ENCODE peak calls at places on chromosome 9, in ten cellular contexts. One of them, this sample, is unnamed.

GRCh38 chr9:91422832-91423711 is 560 bp downstream of the NFIL3 start:
- DNase-seq in GM20000: peak
- DNase-seq in fibroblast of mammary gland: peak
- DNase-seq in endodermal cell: peak
- DNase-seq in adrenal gland: peak
- DNase-seq in heart right ventricle: peak
- DNase-seq in fibroblast of pulmonary artery: peak
- DNase-seq in HL-60: peak
- DNase-seq in foreskin keratinocyte: no peak
- DNase-seq in astrocyte of the spinal cord: peak
- DNase-seq in this sample: peak

GRCh38 chr9:113011911-113012381 is at the start of gene ZNF883:
- DNase-seq in adrenal gland: peak
- DNase-seq in heart right ventricle: peak
- DNase-seq in GM20000: no peak
- DNase-seq in fibroblast of pulmonary artery: peak
- DNase-seq in HL-60: peak
- DNase-seq in foreskin keratinocyte: peak
- DNase-seq in endodermal cell: peak
- DNase-seq in fibroblast of mammary gland: peak
- DNase-seq in astrocyte of the spinal cord: peak
- DNase-seq in this sample: peak

GRCh38 chr9:75147638-75148037 is 59.3 kb downstream of the OSTF1 start:
- DNase-seq in fibroblast of mammary gland: no peak
- DNase-seq in HL-60: peak
- DNase-seq in fibroblast of pulmonary artery: peak
- DNase-seq in foreskin keratinocyte: no peak
- DNase-seq in astrocyte of the spinal cord: peak
- DNase-seq in heart right ventricle: no peak
- DNase-seq in endodermal cell: no peak
- DNase-seq in GM20000: peak
- DNase-seq in adrenal gland: no peak
- DNase-seq in this sample: no peak

GRCh38 chr9:127283917-127284316 is 19.3 kb downstream of the GARNL3 start:
- DNase-seq in astrocyte of the spinal cord: peak
- DNase-seq in fibroblast of mammary gland: peak
- DNase-seq in fibroblast of pulmonary artery: peak
- DNase-seq in GM20000: no peak
- DNase-seq in heart right ventricle: no peak
- DNase-seq in adrenal gland: peak
- DNase-seq in endodermal cell: peak
- DNase-seq in HL-60: peak
- DNase-seq in foreskin keratinocyte: no peak
- DNase-seq in this sample: peak

GRCh38 chr9:113548221-113549041 is 84.9 kb downstream of the RGS3 start:
- DNase-seq in foreskin keratinocyte: no peak
- DNase-seq in GM20000: no peak
- DNase-seq in fibroblast of pulmonary artery: peak
- DNase-seq in endodermal cell: peak
- DNase-seq in fibroblast of mammary gland: no peak
- DNase-seq in heart right ventricle: peak
- DNase-seq in adrenal gland: peak
- DNase-seq in HL-60: peak
- DNase-seq in astrocyte of the spinal cord: peak
- DNase-seq in this sample: peak

GRCh38 chr9:135692410-135692809 is 6.9 kb downstream of the SOHLH1 start:
- DNase-seq in foreskin keratinocyte: no peak
- DNase-seq in HL-60: no peak
- DNase-seq in fibroblast of mammary gland: peak
- DNase-seq in fibroblast of pulmonary artery: no peak
- DNase-seq in GM20000: no peak
- DNase-seq in endodermal cell: no peak
- DNase-seq in heart right ventricle: no peak
- DNase-seq in astrocyte of the spinal cord: no peak
- DNase-seq in adrenal gland: no peak
- DNase-seq in this sample: peak

GRCh38 chr9:73780916-73781315 is 629.3 kb downstream of the ANXA1 start:
- DNase-seq in GM20000: no peak
- DNase-seq in HL-60: no peak
- DNase-seq in fibroblast of mammary gland: peak
- DNase-seq in foreskin keratinocyte: peak
- DNase-seq in endodermal cell: no peak
- DNase-seq in fibroblast of pulmonary artery: peak
- DNase-seq in astrocyte of the spinal cord: peak
- DNase-seq in heart right ventricle: no peak
- DNase-seq in adrenal gland: no peak
- DNase-seq in this sample: no peak

GRCh38 chr9:121498487-121499176 is 1.0 kb downstream of the GGTA1 start:
- DNase-seq in foreskin keratinocyte: no peak
- DNase-seq in HL-60: peak
- DNase-seq in endodermal cell: peak
- DNase-seq in fibroblast of pulmonary artery: peak
- DNase-seq in astrocyte of the spinal cord: peak
- DNase-seq in heart right ventricle: peak
- DNase-seq in adrenal gland: peak
- DNase-seq in fibroblast of mammary gland: peak
- DNase-seq in GM20000: peak
- DNase-seq in this sample: peak

GRCh38 chr9:89710689-89711088 is 105.9 kb downstream of the GADD45G start:
- DNase-seq in fibroblast of mammary gland: peak
- DNase-seq in astrocyte of the spinal cord: peak
- DNase-seq in heart right ventricle: no peak
- DNase-seq in fibroblast of pulmonary artery: peak
- DNase-seq in endodermal cell: peak
- DNase-seq in foreskin keratinocyte: no peak
- DNase-seq in HL-60: no peak
- DNase-seq in GM20000: no peak
- DNase-seq in adrenal gland: no peak
- DNase-seq in this sample: no peak

GRCh38 chr9:20304001-20304400 is 318.3 kb downstream of the MLLT3 start:
- DNase-seq in fibroblast of pulmonary artery: no peak
- DNase-seq in foreskin keratinocyte: no peak
- DNase-seq in fibroblast of mammary gland: no peak
- DNase-seq in GM20000: no peak
- DNase-seq in endodermal cell: peak
- DNase-seq in adrenal gland: no peak
- DNase-seq in astrocyte of the spinal cord: no peak
- DNase-seq in HL-60: no peak
- DNase-seq in heart right ventricle: no peak
- DNase-seq in this sample: no peak

GRCh38 chr9:76107487-76107886 is 217.0 kb downstream of the PCSK5 start:
- DNase-seq in fibroblast of mammary gland: peak
- DNase-seq in HL-60: no peak
- DNase-seq in adrenal gland: no peak
- DNase-seq in GM20000: no peak
- DNase-seq in fibroblast of pulmonary artery: peak
- DNase-seq in foreskin keratinocyte: no peak
- DNase-seq in endodermal cell: no peak
- DNase-seq in heart right ventricle: no peak
- DNase-seq in astrocyte of the spinal cord: peak
- DNase-seq in this sample: no peak

GRCh38 chr9:70587143-70587710 is 172.8 kb upstream of the KLF9 start:
- DNase-seq in foreskin keratinocyte: no peak
- DNase-seq in fibroblast of mammary gland: peak
- DNase-seq in heart right ventricle: no peak
- DNase-seq in endodermal cell: no peak
- DNase-seq in adrenal gland: no peak
- DNase-seq in HL-60: no peak
- DNase-seq in astrocyte of the spinal cord: peak
- DNase-seq in GM20000: no peak
- DNase-seq in fibroblast of pulmonary artery: peak
- DNase-seq in this sample: no peak

GRCh38 chr9:96022445-96023031 is 147.0 kb downstream of the ERCC6L2 start:
- DNase-seq in heart right ventricle: peak
- DNase-seq in fibroblast of pulmonary artery: no peak
- DNase-seq in GM20000: peak
- DNase-seq in adrenal gland: no peak
- DNase-seq in HL-60: peak
- DNase-seq in fibroblast of mammary gland: no peak
- DNase-seq in foreskin keratinocyte: no peak
- DNase-seq in endodermal cell: peak
- DNase-seq in astrocyte of the spinal cord: no peak
- DNase-seq in this sample: peak

GRCh38 chr9:96026655-96027213 is 151.2 kb downstream of the ERCC6L2 start:
- DNase-seq in heart right ventricle: no peak
- DNase-seq in GM20000: no peak
- DNase-seq in fibroblast of pulmonary artery: no peak
- DNase-seq in foreskin keratinocyte: no peak
- DNase-seq in HL-60: no peak
- DNase-seq in endodermal cell: no peak
- DNase-seq in adrenal gland: no peak
- DNase-seq in fibroblast of mammary gland: no peak
- DNase-seq in astrocyte of the spinal cord: no peak
- DNase-seq in this sample: no peak

GRCh38 chr9:96027271-96028131 is 152.0 kb downstream of the ERCC6L2 start:
- DNase-seq in HL-60: no peak
- DNase-seq in fibroblast of mammary gland: no peak
- DNase-seq in heart right ventricle: peak
- DNase-seq in adrenal gland: no peak
- DNase-seq in foreskin keratinocyte: no peak
- DNase-seq in astrocyte of the spinal cord: no peak
- DNase-seq in fibroblast of pulmonary artery: no peak
- DNase-seq in endodermal cell: peak
- DNase-seq in GM20000: peak
- DNase-seq in this sample: peak

GRCh38 chr9:96029722-96030515 is 154.4 kb downstream of the ERCC6L2 start:
- DNase-seq in HL-60: no peak
- DNase-seq in heart right ventricle: no peak
- DNase-seq in astrocyte of the spinal cord: no peak
- DNase-seq in GM20000: no peak
- DNase-seq in adrenal gland: no peak
- DNase-seq in fibroblast of mammary gland: no peak
- DNase-seq in endodermal cell: no peak
- DNase-seq in foreskin keratinocyte: no peak
- DNase-seq in fibroblast of pulmonary artery: no peak
- DNase-seq in this sample: no peak

GRCh38 chr9:96025995-96026572 is 150.6 kb downstream of the ERCC6L2 start:
- DNase-seq in adrenal gland: no peak
- DNase-seq in fibroblast of mammary gland: no peak
- DNase-seq in fibroblast of pulmonary artery: no peak
- DNase-seq in foreskin keratinocyte: no peak
- DNase-seq in heart right ventricle: peak
- DNase-seq in GM20000: peak
- DNase-seq in HL-60: no peak
- DNase-seq in endodermal cell: peak
- DNase-seq in astrocyte of the spinal cord: no peak
- DNase-seq in this sample: no peak
- TF ChIP-seq CTCF in adrenal gland: no peak
- TF ChIP-seq CTCF in fibroblast of mammary gland: peak
- TF ChIP-seq CTCF in fibroblast of pulmonary artery: peak
- TF ChIP-seq CTCF in foreskin keratinocyte: peak
- TF ChIP-seq CTCF in heart right ventricle: peak
- TF ChIP-seq CTCF in GM20000: peak
- TF ChIP-seq CTCF in HL-60: no peak
- TF ChIP-seq CTCF in endodermal cell: peak
- TF ChIP-seq CTCF in astrocyte of the spinal cord: peak
- TF ChIP-seq CTCF in this sample: peak

GRCh38 chr9:36389590-36389989 is 10.5 kb downstream of the RNF38 start:
- DNase-seq in endodermal cell: no peak
- DNase-seq in fibroblast of mammary gland: no peak
- DNase-seq in fibroblast of pulmonary artery: no peak
- DNase-seq in adrenal gland: no peak
- DNase-seq in foreskin keratinocyte: no peak
- DNase-seq in astrocyte of the spinal cord: no peak
- DNase-seq in HL-60: no peak
- DNase-seq in heart right ventricle: no peak
- DNase-seq in GM20000: no peak
- DNase-seq in this sample: no peak
- TF ChIP-seq CTCF in endodermal cell: no peak
- TF ChIP-seq CTCF in fibroblast of mammary gland: no peak
- TF ChIP-seq CTCF in fibroblast of pulmonary artery: no peak
- TF ChIP-seq CTCF in adrenal gland: no peak
- TF ChIP-seq CTCF in foreskin keratinocyte: no peak
- TF ChIP-seq CTCF in astrocyte of the spinal cord: no peak
- TF ChIP-seq CTCF in HL-60: no peak
- TF ChIP-seq CTCF in heart right ventricle: no peak
- TF ChIP-seq CTCF in GM20000: no peak
- TF ChIP-seq CTCF in this sample: no peak

DNA sequence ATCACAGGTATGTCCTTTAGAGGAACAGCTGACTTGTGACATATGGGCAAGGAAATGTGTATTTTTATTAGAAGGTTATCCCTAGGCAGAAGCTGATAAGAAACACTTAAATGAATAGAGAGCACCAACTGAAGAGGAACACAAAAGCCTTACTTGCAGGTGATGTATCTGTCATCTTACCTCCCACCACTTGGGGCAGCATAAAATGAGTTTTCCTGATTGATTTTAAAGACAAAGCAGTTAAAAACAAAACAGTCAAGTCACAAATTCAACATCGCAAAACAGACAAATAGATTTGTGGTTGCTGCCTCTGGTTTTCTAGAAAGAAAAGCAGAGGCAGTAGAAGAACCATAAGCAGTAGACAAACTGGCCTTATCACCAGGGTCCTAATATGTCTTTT is 302.4 kb upstream of the ZNF462 start:
- DNase-seq in fibroblast of mammary gland: no peak
- DNase-seq in HL-60: no peak
- DNase-seq in adrenal gland: no peak
- DNase-seq in fibroblast of pulmonary artery: no peak
- DNase-seq in astrocyte of the spinal cord: no peak
- DNase-seq in GM20000: no peak
- DNase-seq in endodermal cell: no peak
- DNase-seq in heart right ventricle: no peak
- DNase-seq in foreskin keratinocyte: no peak
- DNase-seq in this sample: no peak
- TF ChIP-seq CTCF in fibroblast of mammary gland: no peak
- TF ChIP-seq CTCF in HL-60: no peak
- TF ChIP-seq CTCF in adrenal gland: no peak
- TF ChIP-seq CTCF in fibroblast of pulmonary artery: no peak
- TF ChIP-seq CTCF in astrocyte of the spinal cord: peak
- TF ChIP-seq CTCF in GM20000: no peak
- TF ChIP-seq CTCF in endodermal cell: peak
- TF ChIP-seq CTCF in heart right ventricle: no peak
- TF ChIP-seq CTCF in foreskin keratinocyte: peak
- TF ChIP-seq CTCF in this sample: no peak

DNA sequence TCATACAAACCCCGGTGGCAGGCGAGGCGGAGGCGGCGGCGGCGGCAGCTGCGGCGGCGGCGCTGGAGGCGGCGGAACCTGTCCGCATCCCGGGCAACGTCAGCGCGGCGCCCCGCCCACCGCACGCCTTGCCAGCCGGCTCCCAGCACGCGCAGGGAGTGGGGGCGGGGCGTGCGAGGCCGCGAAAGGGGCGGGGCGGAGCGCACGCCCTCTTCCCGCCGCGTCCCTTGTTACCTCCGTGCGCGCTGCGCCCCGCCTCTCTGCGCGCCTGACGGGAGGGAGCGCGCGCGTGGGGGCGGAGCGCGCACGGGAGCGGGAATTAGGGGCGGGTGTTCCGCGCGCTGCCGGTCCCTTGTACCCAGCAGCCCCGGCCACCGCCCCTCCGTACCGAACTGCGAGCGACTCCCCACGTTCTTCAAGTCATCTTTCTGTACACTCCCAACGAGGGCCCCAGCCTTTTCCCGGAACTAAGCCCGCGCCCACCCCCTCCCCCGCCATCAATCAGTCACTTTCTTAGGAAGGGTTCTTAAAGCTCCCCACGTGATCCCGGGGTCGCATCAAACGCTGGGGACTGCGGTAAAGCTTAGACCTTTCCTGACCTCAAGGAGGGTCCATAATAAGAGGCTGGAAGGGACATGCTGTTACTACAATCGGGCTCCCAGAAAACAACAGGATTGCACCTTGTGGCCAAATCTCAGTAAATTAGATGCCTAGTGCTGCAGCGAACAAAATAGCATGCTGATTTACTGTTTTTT is at the start of gene AGTPBP1:
- DNase-seq in fibroblast of mammary gland: peak
- DNase-seq in GM20000: peak
- DNase-seq in foreskin keratinocyte: peak
- DNase-seq in heart right ventricle: peak
- DNase-seq in fibroblast of pulmonary artery: peak
- DNase-seq in adrenal gland: peak
- DNase-seq in astrocyte of the spinal cord: peak
- DNase-seq in HL-60: peak
- DNase-seq in endodermal cell: peak
- DNase-seq in this sample: peak
- TF ChIP-seq CTCF in fibroblast of mammary gland: no peak
- TF ChIP-seq CTCF in GM20000: no peak
- TF ChIP-seq CTCF in foreskin keratinocyte: no peak
- TF ChIP-seq CTCF in heart right ventricle: no peak
- TF ChIP-seq CTCF in fibroblast of pulmonary artery: peak
- TF ChIP-seq CTCF in adrenal gland: peak
- TF ChIP-seq CTCF in astrocyte of the spinal cord: no peak
- TF ChIP-seq CTCF in HL-60: no peak
- TF ChIP-seq CTCF in endodermal cell: no peak
- TF ChIP-seq CTCF in this sample: no peak